ENCODE peak calls at places on chromosomes 3 and 15, in five cellular contexts. One of them, this sample, is unnamed.

GRCh38 chr3:47890832-47891620 is 88.1 kb downstream of the DHX30 start:
- DNase-seq in gastrocnemius medialis: peak; percentile 47
- DNase-seq in stomach: no peak
- DNase-seq in uterus: peak; percentile 66
- DNase-seq in Peyer's patch: no peak
- DNase-seq in this sample: no peak

GRCh38 chr3:131526801-131527347 is 24.1 kb upstream of the MRPL3 start:
- DNase-seq in gastrocnemius medialis: no peak
- DNase-seq in stomach: peak; percentile 26
- DNase-seq in uterus: no peak
- DNase-seq in Peyer's patch: no peak
- DNase-seq in this sample: no peak

GRCh38 chr3:189304465-189305341 is 132.9 kb downstream of the TPRG1 start:
- DNase-seq in gastrocnemius medialis: no peak
- DNase-seq in stomach: peak; percentile 93
- DNase-seq in uterus: peak; percentile 70
- DNase-seq in Peyer's patch: peak; percentile 51
- DNase-seq in this sample: peak; percentile 75

GRCh38 chr15:56467626-56468025 is 2.7 kb upstream of the MNS1 start:
- DNase-seq in gastrocnemius medialis: no peak
- DNase-seq in stomach: no peak
- DNase-seq in uterus: no peak
- DNase-seq in Peyer's patch: no peak
- DNase-seq in this sample: no peak

GRCh38 chr3:33750216-33750558 is 32.1 kb upstream of the CLASP2 start:
- DNase-seq in gastrocnemius medialis: no peak
- DNase-seq in stomach: no peak
- DNase-seq in uterus: no peak
- DNase-seq in Peyer's patch: no peak
- DNase-seq in this sample: no peak

GRCh38 chr3:4698125-4698821 is 205.1 kb downstream of the ITPR1 start:
- DNase-seq in gastrocnemius medialis: no peak
- DNase-seq in stomach: no peak
- DNase-seq in uterus: no peak
- DNase-seq in Peyer's patch: no peak
- DNase-seq in this sample: no peak

GRCh38 chr3:124700880-124701684 is 29.2 kb upstream of the UMPS start:
- DNase-seq in gastrocnemius medialis: no peak
- DNase-seq in stomach: no peak
- DNase-seq in uterus: no peak
- DNase-seq in Peyer's patch: peak; percentile 70
- DNase-seq in this sample: no peak

GRCh38 chr15:73909616-73910015 is 16.6 kb upstream of the LOXL1 start:
- DNase-seq in gastrocnemius medialis: no peak
- DNase-seq in stomach: no peak
- DNase-seq in uterus: no peak
- DNase-seq in Peyer's patch: no peak
- DNase-seq in this sample: no peak

GRCh38 chr15:48392356-48392755 is 61.1 kb downstream of the DUT start:
- DNase-seq in gastrocnemius medialis: peak; percentile 66
- DNase-seq in stomach: no peak
- DNase-seq in uterus: peak; percentile 78
- DNase-seq in Peyer's patch: no peak
- DNase-seq in this sample: no peak

GRCh38 chr3:190092250-190092649 is 28.4 kb downstream of the P3H2 start:
- DNase-seq in gastrocnemius medialis: no peak
- DNase-seq in stomach: no peak
- DNase-seq in uterus: no peak
- DNase-seq in Peyer's patch: no peak
- DNase-seq in this sample: no peak

GRCh38 chr15:62163847-62164499 is 1.1 kb downstream of the C2CD4B start:
- DNase-seq in gastrocnemius medialis: no peak
- DNase-seq in stomach: peak; percentile 37
- DNase-seq in uterus: no peak
- DNase-seq in Peyer's patch: peak; percentile 47
- DNase-seq in this sample: no peak

GRCh38 chr3:147141516-147141915 is 264.8 kb downstream of the ZIC4 start:
- DNase-seq in gastrocnemius medialis: no peak
- DNase-seq in stomach: no peak
- DNase-seq in uterus: no peak
- DNase-seq in Peyer's patch: no peak
- DNase-seq in this sample: no peak

GRCh38 chr3:16061491-16061890 is 113.0 kb upstream of the GALNT15 start:
- DNase-seq in gastrocnemius medialis: no peak
- DNase-seq in stomach: no peak
- DNase-seq in uterus: no peak
- DNase-seq in Peyer's patch: no peak
- DNase-seq in this sample: no peak

GRCh38 chr3:181805703-181806102 is 94.0 kb downstream of the SOX2 start:
- DNase-seq in gastrocnemius medialis: no peak
- DNase-seq in stomach: no peak
- DNase-seq in uterus: no peak
- DNase-seq in Peyer's patch: no peak
- DNase-seq in this sample: no peak

GRCh38 chr3:111315911-111316310 is 226.1 kb upstream of the CD96 start:
- DNase-seq in gastrocnemius medialis: no peak
- DNase-seq in stomach: no peak
- DNase-seq in uterus: no peak
- DNase-seq in Peyer's patch: no peak
- DNase-seq in this sample: no peak

GRCh38 chr3:155963557-155963956 is 93.1 kb downstream of the GMPS start:
- DNase-seq in gastrocnemius medialis: no peak
- DNase-seq in stomach: no peak
- DNase-seq in uterus: no peak
- DNase-seq in Peyer's patch: no peak
- DNase-seq in this sample: no peak

GRCh38 chr3:4826237-4827100 is 152.8 kb upstream of the BHLHE40 start:
- DNase-seq in gastrocnemius medialis: peak; percentile 90
- DNase-seq in stomach: peak; percentile 63
- DNase-seq in uterus: peak; percentile 56
- DNase-seq in Peyer's patch: peak; percentile 88
- DNase-seq in this sample: no peak

GRCh38 chr3:115790759-115791158 is 167.4 kb downstream of the GAP43 start:
- DNase-seq in gastrocnemius medialis: no peak
- DNase-seq in stomach: no peak
- DNase-seq in uterus: no peak
- DNase-seq in Peyer's patch: no peak
- DNase-seq in this sample: no peak

GRCh38 chr3:140062461-140062860 is 127.5 kb downstream of the CLSTN2 start:
- DNase-seq in gastrocnemius medialis: no peak
- DNase-seq in stomach: no peak
- DNase-seq in uterus: no peak
- DNase-seq in Peyer's patch: no peak
- DNase-seq in this sample: no peak

GRCh38 chr3:120801484-120801883 is 58.9 kb downstream of the GTF2E1 start:
- DNase-seq in gastrocnemius medialis: no peak
- DNase-seq in stomach: no peak
- DNase-seq in uterus: no peak
- DNase-seq in Peyer's patch: no peak
- DNase-seq in this sample: no peak
- H3K27ac ChIP-seq in gastrocnemius medialis: no peak overlapping the region
- H3K27ac ChIP-seq in stomach: no peak overlapping the region
- H3K27ac ChIP-seq in uterus: no peak overlapping the region
- H3K27ac ChIP-seq in Peyer's patch: no peak overlapping the region
- H3K27ac ChIP-seq in this sample: no peak overlapping the region

GRCh38 chr3:196060834-196061233 is 21.1 kb downstream of the TFRC start:
- DNase-seq in gastrocnemius medialis: no peak
- DNase-seq in stomach: no peak
- DNase-seq in uterus: no peak
- DNase-seq in Peyer's patch: no peak
- DNase-seq in this sample: no peak

GRCh38 chr3:196064006-196064405 is 17.9 kb downstream of the TFRC start:
- DNase-seq in gastrocnemius medialis: no peak
- DNase-seq in stomach: no peak
- DNase-seq in uterus: no peak
- DNase-seq in Peyer's patch: no peak
- DNase-seq in this sample: no peak

GRCh38 chr3:196063049-196063448 is 18.8 kb downstream of the TFRC start:
- DNase-seq in gastrocnemius medialis: no peak
- DNase-seq in stomach: no peak
- DNase-seq in uterus: no peak
- DNase-seq in Peyer's patch: no peak
- DNase-seq in this sample: no peak

GRCh38 chr3:196067439-196067838 is 14.5 kb downstream of the TFRC start:
- DNase-seq in gastrocnemius medialis: no peak
- DNase-seq in stomach: no peak
- DNase-seq in uterus: no peak
- DNase-seq in Peyer's patch: no peak
- DNase-seq in this sample: no peak

GRCh38 chr3:196063456-196063855 is 18.4 kb downstream of the TFRC start:
- DNase-seq in gastrocnemius medialis: no peak
- DNase-seq in stomach: no peak
- DNase-seq in uterus: no peak
- DNase-seq in Peyer's patch: no peak
- DNase-seq in this sample: no peak
- TF ChIP-seq POLR2A in gastrocnemius medialis: no peak
- TF ChIP-seq POLR2A in stomach: no peak
- TF ChIP-seq POLR2A in uterus: no peak
- TF ChIP-seq POLR2A in Peyer's patch: no peak
- TF ChIP-seq POLR2A in this sample: no peak

GRCh38 chr15:77418341-77419049 is 1.4 kb downstream of the PEAK1 start:
- DNase-seq in gastrocnemius medialis: no peak
- DNase-seq in stomach: no peak
- DNase-seq in uterus: no peak
- DNase-seq in Peyer's patch: no peak
- DNase-seq in this sample: no peak

GRCh38 chr15:77420610-77421369 is at the start of gene HMG20A:
- DNase-seq in gastrocnemius medialis: peak; percentile 56
- DNase-seq in stomach: peak; percentile 45
- DNase-seq in uterus: peak; percentile 55
- DNase-seq in Peyer's patch: peak; percentile 69
- DNase-seq in this sample: peak; percentile 55

GRCh38 chr15:77417642-77418041 is 2.3 kb downstream of the PEAK1 start:
- DNase-seq in gastrocnemius medialis: no peak
- DNase-seq in stomach: no peak
- DNase-seq in uterus: no peak
- DNase-seq in Peyer's patch: no peak
- DNase-seq in this sample: no peak

GRCh38 chr15:77419836-77420609 is at the start of gene PEAK1:
- DNase-seq in gastrocnemius medialis: peak; percentile 100
- DNase-seq in stomach: peak; percentile 100
- DNase-seq in uterus: peak; percentile 100
- DNase-seq in Peyer's patch: peak; percentile 100
- DNase-seq in this sample: peak; percentile 99

DNA sequence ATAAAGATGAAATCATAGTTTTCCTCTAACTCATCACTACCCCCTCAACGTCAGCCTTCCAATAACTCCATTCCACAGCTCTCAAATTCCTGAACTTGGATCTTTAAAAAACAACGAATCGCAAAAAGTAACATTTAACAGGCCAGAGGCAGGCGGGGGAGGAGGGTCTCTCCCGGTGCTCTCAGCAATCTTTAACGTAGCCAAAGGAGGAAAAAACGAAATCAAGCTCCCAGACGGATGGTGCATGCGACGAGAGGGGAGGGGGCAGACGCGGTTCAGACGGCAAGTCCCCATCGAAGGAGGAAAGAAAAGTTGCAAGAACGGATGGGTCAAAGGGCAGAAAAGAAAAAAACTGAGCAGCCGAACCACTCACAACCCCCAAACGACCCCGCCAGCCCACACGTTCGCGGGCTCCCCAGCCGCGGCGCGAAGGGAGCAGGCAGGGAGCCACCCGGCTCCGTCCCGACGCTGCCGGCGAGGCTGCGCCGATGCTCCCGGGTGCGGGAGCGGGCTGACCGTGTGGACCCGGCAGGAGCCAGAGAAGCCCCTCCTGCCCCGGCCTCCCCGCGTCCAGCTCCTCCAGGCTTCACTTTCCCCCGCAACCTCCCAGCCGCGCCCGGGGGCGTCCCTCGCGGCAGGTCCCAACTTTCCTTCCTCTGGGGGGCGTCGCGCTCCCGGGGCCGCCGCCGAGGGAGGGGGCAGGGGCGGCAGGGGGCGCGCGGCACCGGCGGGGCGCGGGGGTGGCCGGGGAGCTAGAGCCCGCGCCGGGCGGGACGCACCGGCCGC is 661 bp downstream of the PEAK1 start:
- DNase-seq in gastrocnemius medialis: peak; percentile 35
- DNase-seq in stomach: peak; percentile 27
- DNase-seq in uterus: peak; percentile 36
- DNase-seq in Peyer's patch: peak; percentile 65
- DNase-seq in this sample: no peak
- TF ChIP-seq CTCF in gastrocnemius medialis: peak; percentile 47
- TF ChIP-seq CTCF in stomach: no peak
- TF ChIP-seq CTCF in uterus: peak; percentile 12
- TF ChIP-seq CTCF in Peyer's patch: peak; percentile 5
- TF ChIP-seq CTCF in this sample: no peak

DNA sequence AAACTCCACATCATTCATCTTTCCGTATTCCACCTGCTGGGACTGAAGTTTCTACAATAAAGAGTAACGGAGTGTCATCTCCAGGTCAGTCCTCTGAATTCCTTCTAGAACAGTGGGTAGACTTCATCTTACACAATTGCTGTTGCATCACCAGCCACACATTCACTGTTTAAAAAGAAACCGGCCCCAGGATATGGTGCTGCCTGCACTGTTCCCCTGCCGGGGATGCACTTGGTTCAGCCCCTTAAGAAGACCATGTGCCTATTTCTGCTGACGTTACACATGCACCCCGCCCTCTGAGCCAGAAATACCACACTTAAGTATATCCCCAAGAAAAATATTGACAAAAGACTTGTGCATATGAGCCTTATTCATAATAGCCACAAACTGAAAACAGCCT is 233.4 kb downstream of the FEZF2 start:
- DNase-seq in gastrocnemius medialis: no peak
- DNase-seq in stomach: no peak
- DNase-seq in uterus: no peak
- DNase-seq in Peyer's patch: no peak
- DNase-seq in this sample: no peak
- H3K27ac ChIP-seq in gastrocnemius medialis: no peak overlapping the region
- H3K27ac ChIP-seq in stomach: no peak overlapping the region
- H3K27ac ChIP-seq in uterus: no peak overlapping the region
- H3K27ac ChIP-seq in Peyer's patch: no peak overlapping the region
- H3K27ac ChIP-seq in this sample: no peak overlapping the region